ENCODE peak calls at places on chromosomes 13 and 19, in nine cellular contexts. P is HepG2, O is GM12878, B is K562, T is transverse colon, W is esophagus muscularis mucosa, D is stomach, Z is sigmoid colon, E is HCT116. F is an unnamed sample. For H3K4me1, the result is how much of the 10 kb centered on the place peaks cover.

GRCh38 chr13:67133476-67133875 is 96.7 kb downstream of the PCDH9 start:
- DNase-seq in O (no peak), E (no peak), Z (no peak), W (no peak), D (no peak), B (no peak), P (no peak), T (no peak), F (no peak)

GRCh38 chr19:41353466-41354342 is at the start of gene TGFB1:
- DNase-seq in W (peak), O (peak), T (peak), B (peak), D (peak), Z (peak), P (peak), E (peak), F (peak)

GRCh38 chr13:53038993-53039392 is 10.4 kb downstream of the OLFM4 start:
- DNase-seq in W (no peak), D (no peak), P (no peak), T (no peak), Z (no peak), E (no peak), B (no peak), O (no peak), F (no peak)

GRCh38 chr13:20190481-20191310 is 2.0 kb downstream of the GJB2 start:
- DNase-seq in D (no peak), P (no peak), B (no peak), Z (no peak), T (no peak), W (peak), O (no peak), E (no peak), F (no peak)

GRCh38 chr19:2186071-2186846 is 22.5 kb downstream of the DOT1L start:
- DNase-seq in D (peak), W (peak), E (no peak), O (no peak), T (peak), B (no peak), P (no peak), Z (peak), F (peak)

GRCh38 chr19:18208098-18208951 is 4.5 kb upstream of the RAB3A start:
- DNase-seq in E (no peak), Z (peak), P (no peak), D (no peak), W (no peak), O (no peak), B (peak), T (peak), F (no peak)

GRCh38 chr13:104534847-104535246 is 1468.6 kb upstream of the SLC10A2 start:
- DNase-seq in E (peak), Z (no peak), T (no peak), B (no peak), P (no peak), O (no peak), D (no peak), W (no peak), F (no peak)

GRCh38 chr19:29233591-29233990 is 20.6 kb upstream of the UQCRFS1 start:
- DNase-seq in E (no peak), Z (no peak), W (peak), D (no peak), T (no peak), P (no peak), B (no peak), O (no peak), F (no peak)

GRCh38 chr19:44003461-44004134 is 841 bp downstream of the ZNF230 start:
- DNase-seq in B (peak), Z (no peak), E (no peak), D (no peak), O (no peak), P (peak), W (peak), T (peak), F (no peak)

GRCh38 chr13:93413972-93414717 is 187.5 kb downstream of the GPC6 start:
- DNase-seq in B (no peak), Z (no peak), E (no peak), P (no peak), T (no peak), D (no peak), W (no peak), O (no peak), F (no peak)

GRCh38 chr19:42488783-42489521 is 39.3 kb downstream of the CEACAM1 start:
- DNase-seq in O (no peak), P (peak), T (no peak), D (no peak), E (peak), W (no peak), B (no peak), Z (no peak), F (no peak)

GRCh38 chr19:47306303-47306702 is 3.4 kb upstream of the C5AR1 start:
- DNase-seq in Z (no peak), D (no peak), B (no peak), E (no peak), W (no peak), O (no peak), T (no peak), P (no peak), F (no peak)

GRCh38 chr13:38602261-38602660 is 84.6 kb upstream of the FREM2 start:
- DNase-seq in T (no peak), Z (no peak), O (no peak), E (no peak), D (no peak), B (peak), W (no peak), P (no peak), F (no peak)

GRCh38 chr13:106561551-106562170 is 6.3 kb downstream of the ARGLU1 start:
- DNase-seq in Z (no peak), D (no peak), B (no peak), E (no peak), W (no peak), T (no peak), P (no peak), O (peak), F (no peak)

GRCh38 chr13:33874871-33875270 is 56.9 kb downstream of the RFC3 start:
- DNase-seq in T (no peak), Z (no peak), B (no peak), E (no peak), D (no peak), O (no peak), P (no peak), W (no peak), F (no peak)

GRCh38 chr19:42422576-42423461 is 4.4 kb downstream of the LIPE start:
- DNase-seq in Z (peak), B (no peak), E (no peak), T (peak), P (peak), O (no peak), D (no peak), W (no peak), F (no peak)

GRCh38 chr19:16048583-16048982 is 27.7 kb upstream of the TPM4 start:
- DNase-seq in B (no peak), D (no peak), W (no peak), T (no peak), Z (no peak), O (no peak), P (no peak), E (no peak), F (no peak)

GRCh38 chr13:66111628-66112027 is 1118.5 kb downstream of the PCDH9 start:
- DNase-seq in T (no peak), W (no peak), O (no peak), Z (no peak), P (no peak), E (no peak), B (no peak), D (no peak), F (no peak)

GRCh38 chr13:104586010-104586746 is 1520.0 kb upstream of the SLC10A2 start:
- DNase-seq in B (no peak), T (peak), O (no peak), D (no peak), W (no peak), P (no peak), E (peak), Z (no peak), F (no peak)

GRCh38 chr13:74246398-74246975 is 112.3 kb upstream of the KLF12 start:
- DNase-seq in B (no peak), T (no peak), P (no peak), O (no peak), Z (peak), D (no peak), W (no peak), E (no peak), F (no peak)

GRCh38 chr13:44576396-44577235 is 486 bp upstream of the TSC22D1 start:
- DNase-seq in Z (peak), O (no peak), T (peak), D (peak), P (no peak), B (peak), W (no peak), E (no peak), F (peak)

GRCh38 chr13:100789481-100789880 is 114.9 kb upstream of the TMTC4 start:
- DNase-seq in E (no peak), Z (no peak), W (no peak), B (no peak), D (peak), T (no peak), O (no peak), P (peak), F (no peak)

GRCh38 chr13:86591862-86592261 is 792.6 kb upstream of the SLITRK6 start:
- DNase-seq in W (no peak), O (no peak), D (no peak), P (no peak), Z (no peak), B (no peak), T (no peak), E (no peak), F (no peak)

GRCh38 chr13:47420568-47420967 is 523.7 kb upstream of the HTR2A start:
- DNase-seq in B (no peak), O (no peak), E (no peak), Z (no peak), T (no peak), W (no peak), D (no peak), P (no peak), F (no peak)

GRCh38 chr13:39313721-39314120 is 275.5 kb downstream of the NHLRC3 start:
- DNase-seq in T (no peak), P (no peak), D (no peak), W (no peak), E (no peak), B (no peak), Z (no peak), O (no peak), F (no peak)

GRCh38 chr19:2416321-2417097 is 10.9 kb downstream of the TIMM13 start:
- DNase-seq in Z (no peak), D (no peak), E (no peak), T (no peak), B (no peak), W (no peak), P (peak), O (no peak), F (no peak)

GRCh38 chr13:105153626-105154025 is 1381.8 kb downstream of the EFNB2 start:
- DNase-seq in B (no peak), E (no peak), W (no peak), O (no peak), T (no peak), P (no peak), D (no peak), Z (no peak), F (no peak)

GRCh38 chr19:55451522-55452380 is 8.7 kb upstream of the SHISA7 start:
- DNase-seq in T (no peak), Z (no peak), E (no peak), O (no peak), D (no peak), P (no peak), B (peak), W (no peak), F (no peak)

GRCh38 chr13:28805193-28805819 is 14.8 kb upstream of the MTUS2 start:
- DNase-seq in B (peak), Z (no peak), E (no peak), P (no peak), W (no peak), O (no peak), D (no peak), T (no peak), F (no peak)

GRCh38 chr13:113741101-113741731 is 17.8 kb upstream of the TMEM255B start:
- DNase-seq in O (no peak), E (no peak), B (no peak), P (no peak), T (no peak), W (no peak), D (no peak), Z (no peak), F (no peak)

GRCh38 chr19:38922482-38922881 is 8.1 kb downstream of the SARS2 start:
- DNase-seq in B (no peak), O (no peak), D (no peak), Z (no peak), W (no peak), T (no peak), E (no peak), P (no peak), F (no peak)

GRCh38 chr13:73677041-73677589 is 457.1 kb downstream of the KLF12 start:
- DNase-seq in D (no peak), E (no peak), T (no peak), O (no peak), W (no peak), B (no peak), Z (no peak), P (no peak), F (no peak)

GRCh38 chr19:41373993-41374392 is 2.3 kb upstream of the TMEM91 start:
- DNase-seq in D (peak), O (no peak), P (no peak), E (no peak), B (no peak), W (peak), Z (peak), T (peak), F (peak)

DNA sequence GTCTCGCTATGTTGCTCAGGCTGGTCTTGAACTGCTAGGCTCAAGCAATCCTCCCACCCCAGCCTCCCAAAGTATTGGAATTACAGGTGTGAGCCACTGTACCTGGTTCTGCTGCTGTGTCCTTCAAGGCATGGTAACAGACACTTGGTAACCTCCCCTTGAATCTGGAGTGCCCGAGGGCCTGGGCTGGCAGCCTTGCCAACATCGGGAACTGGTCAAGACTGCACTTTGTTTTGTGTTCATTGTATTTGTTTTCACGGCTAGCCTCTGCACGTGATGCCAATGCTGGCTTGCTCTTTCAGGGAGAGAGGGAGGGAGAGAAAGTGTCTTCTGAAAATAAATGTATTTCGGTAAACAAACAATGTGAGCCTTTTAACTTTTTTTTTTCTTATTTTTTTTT is 12.0 kb downstream of the CERS4 start:
- DNase-seq in D (peak), T (no peak), B (no peak), W (no peak), O (no peak), E (no peak), P (no peak), Z (no peak), F (no peak)
- TF ChIP-seq POLR2AphosphoS5 in D (no peak), T (no peak), B (no peak), W (no peak), O (no peak), E (no peak), P (no peak), Z (no peak), F (no peak)

GRCh38 chr13:32687275-32687674 is 101.0 kb downstream of the PDS5B start:
- DNase-seq in O (no peak), D (no peak), B (no peak), Z (no peak), P (no peak), W (no peak), E (no peak), T (no peak), F (no peak)

GRCh38 chr13:32682130-32682529 is 95.9 kb downstream of the PDS5B start:
- DNase-seq in E (no peak), T (no peak), O (no peak), D (no peak), P (no peak), Z (no peak), B (no peak), W (no peak), F (no peak)

GRCh38 chr13:32682740-32683139 is 96.5 kb downstream of the PDS5B start:
- DNase-seq in D (no peak), W (no peak), E (no peak), Z (no peak), O (no peak), T (no peak), B (no peak), P (no peak), F (no peak)
- H3K4me1 ChIP-seq in D (under half), W (under half), E (under half), Z (under half), O (under half), T (under half), B (under half), P (under half), F (under half)

DNA sequence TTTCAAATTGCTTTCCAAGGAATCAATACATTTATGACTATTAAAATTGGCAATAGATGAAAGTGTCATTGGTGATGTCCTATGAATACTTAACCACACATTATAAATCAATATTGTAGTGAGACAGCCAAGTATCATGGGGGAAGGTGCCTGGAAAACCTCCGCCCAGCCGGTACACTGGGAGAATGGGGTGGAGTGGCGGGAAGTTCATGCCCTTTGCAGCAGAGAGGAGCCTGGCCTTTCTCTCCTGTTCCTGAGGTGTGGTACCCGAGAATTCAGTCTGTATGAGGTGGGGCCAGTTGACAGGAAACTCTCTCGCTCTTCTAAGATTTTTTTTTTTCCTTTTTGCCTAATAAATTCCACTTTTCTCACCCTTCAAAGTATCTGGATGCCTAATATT is 25.4 kb upstream of the ABCC4 start:
- DNase-seq in D (no peak), E (no peak), W (no peak), P (no peak), B (no peak), T (no peak), O (no peak), Z (no peak), F (no peak)
- TF ChIP-seq POLR2A in D (no peak), E (no peak), W (no peak), P (no peak), B (no peak), T (no peak), O (no peak), Z (no peak), F (no peak)

GRCh38 chr13:79369226-79369625 is 36.8 kb downstream of the RBM26 start:
- DNase-seq in Z (no peak), B (no peak), D (no peak), E (no peak), W (no peak), P (no peak), T (no peak), O (no peak), F (no peak)
- TF ChIP-seq POLR2AphosphoS5 in Z (no peak), B (no peak), D (no peak), E (no peak), W (no peak), P (no peak), T (no peak), O (no peak), F (no peak)

DNA sequence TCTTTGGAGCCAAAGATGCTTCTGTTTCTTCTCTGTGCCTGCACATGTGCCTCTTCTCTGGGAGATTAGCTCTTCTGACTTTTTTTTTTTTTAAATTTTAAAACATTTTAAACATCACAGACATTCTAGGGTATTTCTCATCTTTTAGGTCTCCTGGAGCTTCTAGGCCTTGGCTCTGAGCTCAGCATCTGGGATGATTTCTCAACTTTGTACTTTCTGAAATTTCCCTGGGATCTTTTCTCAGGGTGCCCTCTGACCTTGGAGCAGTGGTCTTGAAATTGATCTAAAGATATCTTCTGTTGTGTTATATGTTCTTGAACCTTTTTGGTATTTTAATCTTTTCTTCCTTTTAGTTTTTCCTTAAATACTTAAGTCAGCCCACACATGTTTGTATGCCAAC is 6.2 kb downstream of the WASF3 start:
- DNase-seq in D (no peak), B (no peak), E (no peak), P (no peak), T (no peak), O (no peak), Z (no peak), W (no peak), F (no peak)
- H3K4me1 ChIP-seq in D (under half), B (under half), E (under half), P (half or more), T (under half), O (under half), Z (under half), W (under half), F (under half)

GRCh38 chr19:49807888-49808675 is 5.0 kb downstream of the FUZ start:
- DNase-seq in T (no peak), P (no peak), O (no peak), E (no peak), D (no peak), B (no peak), W (no peak), Z (no peak), F (no peak)

GRCh38 chr19:49809987-49810389 is 3.1 kb downstream of the FUZ start:
- DNase-seq in W (no peak), B (no peak), P (no peak), T (no peak), E (no peak), D (no peak), Z (no peak), O (no peak), F (no peak)

GRCh38 chr19:49808762-49809154 is 4.3 kb downstream of the FUZ start:
- DNase-seq in D (peak), T (peak), P (peak), W (peak), O (no peak), B (peak), E (no peak), Z (peak), F (peak)

GRCh38 chr19:49811328-49811727 is 1.8 kb downstream of the FUZ start:
- DNase-seq in E (no peak), Z (no peak), W (no peak), O (no peak), D (no peak), T (no peak), B (no peak), P (no peak), F (no peak)

GRCh38 chr19:49809155-49809986 is 3.7 kb downstream of the FUZ start:
- DNase-seq in T (peak), E (no peak), B (no peak), Z (peak), W (no peak), P (peak), D (peak), O (no peak), F (peak)
- TF ChIP-seq POLR2A in T (peak), E (no peak), B (no peak), Z (no peak), W (no peak), P (no peak), D (no peak), O (peak), F (peak)

GRCh38 chr19:7363225-7363624 is 14.5 kb downstream of the ARHGEF18 start:
- DNase-seq in O (no peak), D (no peak), Z (no peak), E (no peak), T (no peak), P (no peak), B (no peak), W (no peak), F (no peak)
- TF ChIP-seq POLR2AphosphoS5 in O (no peak), D (no peak), Z (no peak), E (no peak), T (no peak), P (no peak), B (no peak), W (no peak), F (no peak)

GRCh38 chr19:1172353-1173159 is 1.5 kb downstream of the SBNO2 start:
- DNase-seq in T (peak), E (no peak), O (no peak), P (no peak), B (no peak), W (no peak), Z (peak), D (peak), F (peak)
- H3K4me1 ChIP-seq in T (under half), E (half or more), O (under half), P (half or more), B (under half), W (half or more), Z (half or more), D (half or more), F (half or more)